ENCODE peak calls at places on chromosome 6, in four cellular contexts. I is endothelial cell of umbilical vein, Z is GM12878, A is K562. D is an unnamed sample.
A peak's percentile ranks its signal among the peaks of the same experiment; 100 is the strongest.

GRCh38 chr6:122789862-122790739 is 1.0 kb downstream of the SMPDL3A start:
- DNase-seq in I (peak; percentile 6), Z (no peak), A (peak; percentile 46), D (peak; percentile 30)

GRCh38 chr6:73704260-73704659 is 8.3 kb downstream of the CD109 start:
- DNase-seq in A (no peak), I (peak; percentile 66), Z (no peak), D (peak; percentile 99)

GRCh38 chr6:132228894-132229293 is 172.4 kb downstream of the MOXD1 start:
- DNase-seq in Z (no peak), A (no peak), I (no peak), D (peak; percentile 40)

GRCh38 chr6:116390571-116390970 is 19.8 kb downstream of the DSE start:
- DNase-seq in Z (no peak), A (no peak), I (no peak), D (no peak)

GRCh38 chr6:137202078-137202477 is 17.1 kb downstream of the IFNGR1 start:
- DNase-seq in I (no peak), A (no peak), Z (no peak), D (no peak)

GRCh38 chr6:44977406-44977740 is 350.8 kb upstream of the RUNX2 start:
- DNase-seq in I (no peak), Z (no peak), A (no peak), D (no peak)

GRCh38 chr6:122491915-122492537 is 20.4 kb upstream of the SERINC1 start:
- DNase-seq in A (peak; percentile 68), Z (no peak), I (peak; percentile 78), D (peak; percentile 67)

GRCh38 chr6:80132942-80133517 is 26.6 kb downstream of the BCKDHB start:
- DNase-seq in I (peak; percentile 58), A (peak; percentile 27), Z (no peak), D (peak; percentile 72)

GRCh38 chr6:98904096-98904495 is 43.6 kb downstream of the FBXL4 start:
- DNase-seq in I (peak; percentile 16), A (no peak), Z (no peak), D (peak; percentile 15)

GRCh38 chr6:163335056-163335455 is 79.5 kb upstream of the QKI start:
- DNase-seq in Z (no peak), I (no peak), A (no peak), D (no peak)

DNA sequence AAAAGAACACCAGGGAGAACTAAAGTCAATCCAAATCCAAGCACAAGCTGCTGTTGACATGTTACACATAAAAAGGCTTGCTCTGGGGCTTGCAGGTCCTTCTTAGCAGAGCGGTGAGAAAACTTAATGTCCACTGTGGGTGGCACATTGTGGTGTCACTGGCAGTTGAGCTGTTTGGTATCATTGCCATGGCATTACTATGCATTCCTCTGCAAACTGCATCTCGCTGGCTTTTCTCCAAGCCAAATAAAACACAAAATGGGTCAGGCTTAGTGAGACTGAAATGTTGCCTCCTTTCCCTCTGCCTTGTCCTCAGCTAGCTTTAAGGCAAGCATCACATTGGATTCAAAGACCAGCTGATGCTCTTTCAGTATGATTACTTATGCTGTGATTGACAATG is 40.9 kb downstream of the LY86 start:
- DNase-seq in Z (no peak), A (no peak), I (peak; percentile 2), D (no peak)
- TF ChIP-seq FOS in Z (no peak), A (no peak), I (no peak), D (no peak)

GRCh38 chr6:7139835-7140470 is 32.2 kb downstream of the RREB1 start:
- DNase-seq in A (peak; percentile 41), I (no peak), Z (no peak), D (no peak)

GRCh38 chr6:7136859-7137334 is 29.1 kb downstream of the RREB1 start:
- DNase-seq in A (peak; percentile 41), I (no peak), Z (peak; percentile 81), D (no peak)

GRCh38 chr6:7138921-7139358 is 31.2 kb downstream of the RREB1 start:
- DNase-seq in A (peak; percentile 45), I (no peak), Z (no peak), D (no peak)

GRCh38 chr6:7137335-7138106 is 29.8 kb downstream of the RREB1 start:
- DNase-seq in Z (no peak), I (peak; percentile 37), A (peak; percentile 66), D (peak; percentile 77)

GRCh38 chr6:7138111-7138510 is 30.4 kb downstream of the RREB1 start:
- DNase-seq in A (no peak), Z (no peak), I (no peak), D (no peak)
- TF ChIP-seq FOS in A (no peak), Z (no peak), I (no peak), D (no peak)

DNA sequence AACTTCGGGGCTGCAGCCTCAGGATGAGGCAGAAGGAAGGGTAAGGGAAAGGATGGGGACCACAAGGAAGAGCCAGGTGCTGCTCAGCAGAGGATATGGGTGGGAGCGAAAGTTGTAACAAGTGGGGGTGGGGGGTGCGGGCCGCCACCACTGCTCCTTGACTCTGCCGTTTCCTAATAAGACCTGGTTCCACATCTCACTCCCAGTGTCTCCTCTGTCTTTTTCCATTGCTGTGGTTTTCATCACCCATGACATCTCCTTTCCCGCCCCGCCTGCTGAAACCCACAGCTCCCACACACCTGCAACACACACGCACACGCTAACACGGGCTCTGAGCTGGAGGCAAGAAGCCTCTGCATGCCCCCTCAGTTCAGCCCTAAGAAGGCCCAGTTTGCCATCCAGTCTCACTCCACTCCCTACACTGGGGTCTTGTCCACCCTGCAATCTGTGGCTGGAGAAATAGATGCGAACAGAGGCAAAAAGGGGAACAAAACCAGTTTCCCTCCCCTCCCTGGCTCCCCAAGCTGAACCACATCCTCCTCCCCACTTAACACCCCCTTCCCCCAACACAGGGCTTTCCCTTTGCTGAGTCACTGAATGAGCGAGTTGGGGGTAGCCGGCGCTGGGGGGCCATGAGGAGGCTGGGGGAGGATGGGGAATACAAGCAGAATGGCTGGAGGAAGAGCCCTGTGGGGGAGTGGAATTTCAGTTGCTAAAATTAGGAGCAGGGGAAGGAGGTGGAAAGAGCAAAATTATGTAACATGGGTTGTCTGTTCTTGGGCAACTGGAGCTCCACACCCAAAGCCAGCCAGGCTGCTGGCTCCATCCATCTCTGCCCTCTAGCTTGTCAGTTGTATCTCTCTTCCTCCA is 11.5 kb downstream of the NFKBIL1 start:
- DNase-seq in Z (peak; percentile 87), A (peak; percentile 73), I (peak; percentile 46), D (no peak)
- TF ChIP-seq FOS in Z (no peak), A (no peak), I (no peak), D (no peak)

GRCh38 chr6:47308674-47309325 is 905 bp downstream of the TNFRSF21 start:
- DNase-seq in Z (no peak), A (peak; percentile 31), I (peak; percentile 49), D (peak; percentile 19)
- TF ChIP-seq FOS in Z (no peak), A (no peak), I (no peak), D (no peak)

GRCh38 chr6:25706314-25707014 is 48.1 kb upstream of the SLC17A4 start:
- DNase-seq in I (no peak), A (no peak), Z (no peak), D (no peak)
- TF ChIP-seq FOS in I (no peak), A (no peak), Z (no peak), D (no peak)

GRCh38 chr6:54053893-54054391 is 57.3 kb upstream of the MLIP start:
- DNase-seq in I (peak; percentile 82), A (no peak), Z (no peak), D (peak; percentile 90)
- TF ChIP-seq FOS in I (peak; percentile 82), A (no peak), Z (no peak), D (peak; percentile 62)

GRCh38 chr6:168138436-168138835 is 59.4 kb upstream of the FRMD1 start:
- DNase-seq in Z (no peak), I (no peak), A (no peak), D (no peak)
- TF ChIP-seq FOS in Z (no peak), I (no peak), A (no peak), D (no peak)

D was measured in IMR-90.